ENCODE peak calls at places on chromosomes 5 and 9, in seven cellular contexts. D is IMR-90, M is A549, V is GM12878, E is K562, R is H1, H is HepG2. U is an unnamed sample.

GRCh38 chr5:124997186-124997893 is 250.9 kb upstream of the ZNF608 start:
- DNase-seq in D (peak), M (no peak), R (no peak), H (no peak), V (no peak), E (no peak), U (no peak)

GRCh38 chr5:22372376-22372775 is 480.8 kb downstream of the CDH12 start:
- DNase-seq in R (no peak), D (peak), E (no peak), V (no peak), M (no peak), H (no peak), U (no peak)

GRCh38 chr5:151151793-151152192 is 5.8 kb downstream of the ANXA6 start:
- DNase-seq in D (peak), M (no peak), R (no peak), E (no peak), H (no peak), V (peak), U (no peak)

GRCh38 chr5:109830955-109831502 is 141.3 kb downstream of the MAN2A1 start:
- DNase-seq in V (no peak), D (peak), H (no peak), M (no peak), E (no peak), R (no peak), U (no peak)

GRCh38 chr5:150263339-150263738 is 26.2 kb downstream of the CAMK2A start:
- DNase-seq in E (no peak), M (no peak), H (no peak), V (no peak), D (no peak), R (no peak), U (no peak)

GRCh38 chr5:111135946-111136345 is 43.8 kb downstream of the WDR36 start:
- DNase-seq in R (no peak), M (peak), H (no peak), V (no peak), D (peak), E (no peak), U (no peak)

GRCh38 chr5:142322747-142323479 is 1.9 kb downstream of the SPRY4 start:
- DNase-seq in M (no peak), H (no peak), V (no peak), R (no peak), D (peak), E (no peak), U (no peak)

GRCh38 chr9:133403766-133404439 is 13.9 kb downstream of the REXO4 start:
- DNase-seq in V (no peak), H (peak), D (no peak), R (peak), M (peak), E (peak), U (peak)

GRCh38 chr5:174678107-174678506 is 46.3 kb upstream of the MSX2 start:
- DNase-seq in R (no peak), E (no peak), D (no peak), M (no peak), H (no peak), V (no peak), U (no peak)

GRCh38 chr5:124732891-124733670 is 13.4 kb downstream of the ZNF608 start:
- DNase-seq in D (no peak), E (no peak), R (no peak), H (no peak), V (no peak), M (no peak), U (no peak)

GRCh38 chr9:87436694-87437093 is 61.0 kb upstream of the DAPK1 start:
- DNase-seq in D (no peak), V (no peak), H (no peak), R (no peak), M (no peak), E (no peak), U (no peak)

GRCh38 chr9:91758491-91758981 is 191.5 kb downstream of the ROR2 start:
- DNase-seq in H (peak), D (peak), E (peak), R (peak), V (peak), M (peak), U (peak)

GRCh38 chr5:148394587-148395019 is 10.8 kb downstream of the FBXO38 start:
- DNase-seq in R (no peak), V (no peak), H (peak), E (no peak), D (no peak), M (no peak), U (no peak)

GRCh38 chr5:149838881-149839739 is 105.5 kb downstream of the PDE6A start:
- DNase-seq in M (peak), D (peak), E (no peak), R (no peak), H (no peak), V (no peak), U (no peak)

GRCh38 chr5:128274441-128274840 is 190.9 kb downstream of the SLC12A2 start:
- DNase-seq in D (no peak), V (no peak), H (no peak), R (no peak), E (no peak), M (no peak), U (no peak)

GRCh38 chr5:73633060-73633459 is 7.1 kb downstream of the ARHGEF28 start:
- DNase-seq in D (no peak), R (no peak), H (no peak), M (peak), E (peak), V (no peak), U (no peak)

GRCh38 chr9:135340143-135340655 is 139.4 kb upstream of the PPP1R26 start:
- DNase-seq in V (no peak), R (no peak), H (no peak), M (no peak), E (no peak), D (no peak), U (no peak)

GRCh38 chr9:34630402-34631154 is 1.7 kb upstream of the ARID3C start:
- DNase-seq in H (peak), R (no peak), D (no peak), M (no peak), V (no peak), E (no peak), U (no peak)

GRCh38 chr9:130845901-130846381 is 10.9 kb downstream of the ABL1 start:
- DNase-seq in E (peak), V (no peak), R (no peak), H (no peak), D (peak), M (peak), U (peak)

GRCh38 chr5:64301566-64301965 is 135.9 kb downstream of the RNF180 start:
- DNase-seq in R (no peak), D (no peak), E (no peak), H (no peak), M (no peak), V (no peak), U (no peak)

GRCh38 chr9:15240927-15241326 is 66.1 kb downstream of the TTC39B start:
- DNase-seq in R (no peak), M (no peak), H (no peak), V (no peak), D (no peak), E (no peak), U (no peak)

GRCh38 chr5:125717209-125717608 is 706.0 kb upstream of the GRAMD2B start:
- DNase-seq in M (peak), V (no peak), H (peak), D (peak), R (no peak), E (no peak), U (no peak)

GRCh38 chr5:53545744-53546143 is 14.7 kb upstream of the NDUFS4 start:
- DNase-seq in E (no peak), H (no peak), V (no peak), D (no peak), M (no peak), R (no peak), U (no peak)

GRCh38 chr9:37105169-37105750 is 15.1 kb upstream of the ZCCHC7 start:
- DNase-seq in R (no peak), D (peak), V (no peak), M (no peak), E (no peak), H (no peak), U (no peak)

GRCh38 chr5:83549681-83550080 is 78.1 kb downstream of the VCAN start:
- DNase-seq in E (no peak), R (no peak), M (no peak), D (no peak), V (no peak), H (no peak), U (no peak)

GRCh38 chr5:119400248-119400647 is 44.4 kb downstream of the TNFAIP8 start:
- DNase-seq in E (peak), V (no peak), R (peak), H (no peak), D (peak), M (peak), U (no peak)

GRCh38 chr5:7367780-7368179 is 28.2 kb upstream of the ADCY2 start:
- DNase-seq in D (no peak), V (no peak), E (no peak), H (no peak), R (no peak), M (no peak), U (no peak)
- TF ChIP-seq RFX5 in D (no peak), V (no peak), E (no peak), H (no peak), R (no peak), M (no peak), U (no peak)

GRCh38 chr5:10550222-10550995 is 13.5 kb upstream of the ANKRD33B start:
- DNase-seq in R (no peak), V (no peak), H (no peak), D (no peak), M (no peak), E (no peak), U (no peak)
- TF ChIP-seq RFX5 in R (no peak), V (no peak), H (no peak), D (no peak), M (no peak), E (no peak), U (no peak)

GRCh38 chr5:38756068-38756467 is 89.7 kb upstream of the OSMR start:
- DNase-seq in V (no peak), R (no peak), D (peak), M (no peak), H (no peak), E (no peak), U (no peak)
- TF ChIP-seq RFX5 in V (no peak), R (no peak), D (no peak), M (no peak), H (no peak), E (no peak), U (no peak)

GRCh38 chr9:137236936-137237421 is 4.1 kb upstream of the TUBB4B start:
- DNase-seq in V (no peak), R (no peak), H (no peak), D (no peak), E (no peak), M (no peak), U (no peak)
- TF ChIP-seq RFX5 in V (no peak), R (no peak), H (no peak), D (no peak), E (no peak), M (no peak), U (no peak)

DNA sequence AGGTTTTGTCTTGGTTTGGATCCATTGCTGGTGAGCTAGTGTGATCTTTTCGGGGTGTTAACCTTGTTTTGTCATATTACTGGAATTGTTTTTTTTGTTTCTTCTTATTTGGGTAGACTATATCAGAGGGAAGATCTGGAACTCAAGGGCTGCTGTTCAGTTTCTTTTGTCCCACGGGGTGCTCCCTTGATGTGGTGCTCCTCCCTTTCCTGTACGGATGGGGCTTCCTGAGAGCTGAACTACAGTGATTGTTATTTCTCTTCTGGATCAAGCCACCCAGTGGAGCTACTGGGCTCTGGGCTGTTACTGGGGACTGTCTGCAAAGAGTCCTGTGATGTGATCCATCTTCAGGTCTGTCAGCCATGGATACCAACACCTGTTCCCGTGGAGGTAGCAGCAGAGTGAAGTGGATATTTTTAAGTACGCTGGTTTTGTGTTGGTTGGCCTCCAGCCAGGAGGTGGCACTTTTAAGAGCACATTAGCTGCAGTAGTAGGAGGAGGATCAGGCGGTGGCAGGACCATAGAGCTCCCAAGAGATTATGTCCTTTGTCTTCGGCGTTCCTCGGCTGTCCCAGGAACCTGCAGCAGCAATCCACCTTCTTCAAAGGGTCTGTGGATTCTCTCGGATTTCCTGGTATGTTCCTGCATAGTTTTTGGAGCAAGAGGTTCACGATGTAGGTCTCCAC is 27.2 kb downstream of the SCAMP1 start:
- DNase-seq in D (no peak), R (no peak), M (no peak), H (no peak), E (no peak), V (no peak), U (no peak)
- TF ChIP-seq RFX5 in D (no peak), R (no peak), M (no peak), H (no peak), E (no peak), V (no peak), U (no peak)

GRCh38 chr5:75672616-75673015 is 44.6 kb downstream of the POC5 start:
- DNase-seq in E (no peak), V (no peak), D (peak), M (no peak), R (no peak), H (no peak), U (no peak)
- TF ChIP-seq RFX5 in E (no peak), V (no peak), D (no peak), M (no peak), R (no peak), H (no peak), U (no peak)

GRCh38 chr9:77848428-77848827 is 183.2 kb downstream of the GNAQ start:
- DNase-seq in D (no peak), R (no peak), H (no peak), V (no peak), M (no peak), E (no peak), U (no peak)

GRCh38 chr9:77847626-77848025 is 184.0 kb downstream of the GNAQ start:
- DNase-seq in H (no peak), D (no peak), M (no peak), R (no peak), V (no peak), E (no peak), U (no peak)

GRCh38 chr9:77846957-77847574 is 184.5 kb downstream of the GNAQ start:
- DNase-seq in E (no peak), H (no peak), R (no peak), M (no peak), D (peak), V (no peak), U (no peak)

GRCh38 chr9:77851862-77852602 is 179.6 kb downstream of the GNAQ start:
- DNase-seq in H (peak), V (no peak), R (no peak), M (no peak), D (no peak), E (no peak), U (peak)

DNA sequence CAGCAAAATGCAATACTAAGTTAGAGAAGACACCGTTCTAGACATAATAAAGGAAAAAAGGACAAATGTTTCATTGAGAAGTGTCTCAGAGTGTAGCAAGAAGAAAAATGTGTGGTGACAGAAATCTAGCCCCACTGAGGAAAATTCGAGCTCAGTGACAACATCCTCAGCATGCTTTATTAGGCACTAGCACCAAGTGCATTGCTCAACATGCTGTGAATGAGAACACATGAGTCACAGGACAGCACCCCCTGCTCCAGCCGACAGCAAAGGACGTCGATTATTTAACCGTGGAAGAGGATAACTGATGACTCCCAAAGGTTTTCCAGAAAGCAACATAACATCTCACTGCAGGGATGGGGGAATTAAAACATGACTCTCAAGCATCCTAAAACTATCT is 182.7 kb downstream of the GNAQ start:
- DNase-seq in E (no peak), H (no peak), V (no peak), M (peak), D (peak), R (no peak), U (no peak)
- TF ChIP-seq RFX5 in E (no peak), H (no peak), V (no peak), M (no peak), D (no peak), R (no peak), U (no peak)

DNA sequence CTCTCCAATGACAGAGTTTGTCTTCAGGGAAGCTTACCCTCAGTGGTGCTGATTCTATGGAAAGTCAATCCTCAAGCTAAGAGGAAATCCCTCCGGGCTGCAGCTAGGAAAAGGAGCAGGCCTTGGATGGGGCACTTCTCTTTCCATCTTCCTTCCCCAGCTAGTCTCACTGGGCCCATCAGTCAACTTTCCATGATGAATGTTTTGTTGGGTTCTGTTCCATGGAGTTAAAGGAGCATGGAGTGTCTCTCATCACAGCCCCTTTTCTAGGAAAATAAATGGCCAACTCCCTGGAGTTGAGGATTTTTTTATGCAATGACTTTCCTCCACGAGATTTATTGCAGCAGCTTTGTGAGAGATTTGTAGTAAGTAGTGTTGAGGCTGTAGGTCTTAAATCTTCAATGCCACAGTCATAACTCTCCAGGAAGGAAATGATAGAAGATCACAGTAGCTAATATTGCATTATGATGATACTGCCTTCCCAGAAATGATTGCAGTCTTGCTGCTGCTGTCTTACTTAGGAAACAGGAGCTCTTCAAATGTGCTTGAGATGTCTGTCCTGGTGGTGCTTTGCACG is 45.6 kb upstream of the SLC44A1 start:
- DNase-seq in D (no peak), E (no peak), M (no peak), V (no peak), R (no peak), H (no peak), U (no peak)
- TF ChIP-seq RFX5 in D (no peak), E (no peak), M (no peak), V (no peak), R (no peak), H (no peak), U (no peak)

DNA sequence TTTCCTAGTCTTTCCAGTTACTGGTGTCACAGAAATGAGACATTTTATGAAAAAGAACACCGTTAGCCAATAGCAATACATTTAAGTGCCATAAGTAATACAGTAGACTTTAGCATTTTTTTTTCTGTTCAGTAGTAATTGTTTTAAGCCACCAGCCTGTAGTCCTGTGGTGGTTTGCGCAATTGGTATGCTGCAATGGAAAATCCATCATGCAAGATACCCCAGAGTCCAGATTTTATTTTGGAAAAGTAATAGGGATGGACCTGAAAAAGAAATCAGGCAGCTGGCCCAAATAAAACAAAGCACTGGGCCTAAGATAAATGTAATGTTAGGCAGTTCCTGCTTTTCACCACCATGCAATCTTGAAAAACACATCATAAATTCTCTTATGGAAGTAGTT is 94.6 kb upstream of the RASGRF2 start:
- DNase-seq in V (no peak), E (no peak), R (no peak), H (no peak), M (no peak), D (peak), U (no peak)
- TF ChIP-seq RFX5 in V (no peak), E (no peak), R (no peak), H (no peak), M (no peak), D (no peak), U (no peak)

U was measured in SK-N-SH.